ENCODE peak calls at places on chromosomes 12 and 14, in seven cellular contexts. Y, B, M, W, Q, R and Z are unnamed samples.

GRCh38 chr12:127290251-127290650 is 976.7 kb upstream of the TMEM132C start:
- DNase-seq in Y (no peak), B (no peak), M (no peak), W (no peak), Q (no peak), R (no peak), Z (no peak)

GRCh38 chr14:22820731-22821130 is 5.5 kb upstream of the SLC7A7 start:
- DNase-seq in Y (no peak), B (no peak), M (no peak), W (no peak), Q (no peak), R (no peak), Z (no peak)

GRCh38 chr12:121800694-121801600 is 2.9 kb upstream of the SETD1B start:
- DNase-seq in Y (no peak), B (no peak), M (peak), W (peak), Q (no peak), R (no peak), Z (no peak)

GRCh38 chr12:12182926-12183325 is 83.9 kb downstream of the LRP6 start:
- DNase-seq in Y (no peak), B (no peak), M (no peak), W (no peak), Q (no peak), R (no peak), Z (no peak)

GRCh38 chr12:26995706-26996105 is 18.5 kb downstream of the TM7SF3 start:
- DNase-seq in Y (no peak), B (no peak), M (no peak), W (no peak), Q (no peak), R (no peak), Z (no peak)

GRCh38 chr12:46675736-46676135 is 150.1 kb downstream of the SLC38A4 start:
- DNase-seq in Y (no peak), B (peak), M (peak), W (no peak), Q (no peak), R (no peak), Z (no peak)

GRCh38 chr14:105890474-105891220 is 364.3 kb downstream of the TMEM121 start:
- DNase-seq in Y (no peak), B (no peak), M (no peak), W (peak), Q (no peak), R (no peak), Z (no peak)

GRCh38 chr12:62435337-62436163 is 31.1 kb upstream of the MON2 start:
- DNase-seq in Y (no peak), B (peak), M (peak), W (no peak), Q (no peak), R (peak), Z (peak)

GRCh38 chr12:106584104-106585064 is 1.6 kb downstream of the RFX4 start:
- DNase-seq in Y (no peak), B (no peak), M (peak), W (no peak), Q (no peak), R (no peak), Z (no peak)

GRCh38 chr12:120831648-120832267 is 72.4 kb downstream of the SPPL3 start:
- DNase-seq in Y (no peak), B (no peak), M (peak), W (peak), Q (no peak), R (no peak), Z (no peak)

GRCh38 chr14:32509632-32510187 is 180.6 kb downstream of the AKAP6 start:
- DNase-seq in Y (no peak), B (peak), M (no peak), W (no peak), Q (no peak), R (no peak), Z (no peak)

GRCh38 chr12:52682381-52682660 is 2.1 kb upstream of the KRT1 start:
- DNase-seq in Y (no peak), B (no peak), M (no peak), W (no peak), Q (no peak), R (no peak), Z (no peak)

GRCh38 chr12:108596854-108597558 is 878 bp downstream of the TMEM119 start:
- DNase-seq in Y (no peak), B (no peak), M (peak), W (no peak), Q (no peak), R (no peak), Z (no peak)

GRCh38 chr12:131088701-131089525 is 135.2 kb downstream of the ADGRD1 start:
- DNase-seq in Y (no peak), B (no peak), M (no peak), W (no peak), Q (no peak), R (no peak), Z (no peak)

GRCh38 chr12:70549340-70550179 is 87.7 kb downstream of the PTPRB start:
- DNase-seq in Y (no peak), B (peak), M (no peak), W (no peak), Q (no peak), R (no peak), Z (no peak)

GRCh38 chr12:128982134-128982533 is 128.9 kb downstream of the GLT1D1 start:
- DNase-seq in Y (no peak), B (no peak), M (no peak), W (no peak), Q (no peak), R (no peak), Z (no peak)

GRCh38 chr12:116384629-116385485 is 107.4 kb upstream of the MED13L start:
- DNase-seq in Y (no peak), B (no peak), M (no peak), W (peak), Q (no peak), R (no peak), Z (no peak)

GRCh38 chr12:88646824-88647223 is 66.6 kb upstream of the KITLG start:
- DNase-seq in Y (no peak), B (no peak), M (no peak), W (no peak), Q (no peak), R (no peak), Z (no peak)

GRCh38 chr14:99278836-99279235 is 6.8 kb upstream of the BCL11B start:
- DNase-seq in Y (no peak), B (no peak), M (no peak), W (no peak), Q (no peak), R (no peak), Z (no peak)

GRCh38 chr12:88247241-88247643 is 105.1 kb downstream of the TMTC3 start:
- DNase-seq in Y (no peak), B (no peak), M (no peak), W (no peak), Q (peak), R (no peak), Z (no peak)

GRCh38 chr14:96630281-96630680 is 128.1 kb downstream of the PAPOLA start:
- DNase-seq in Y (no peak), B (no peak), M (peak), W (no peak), Q (no peak), R (no peak), Z (no peak)

GRCh38 chr12:68240975-68241374 is 12.4 kb downstream of the IL22 start:
- DNase-seq in Y (peak), B (no peak), M (no peak), W (no peak), Q (no peak), R (no peak), Z (no peak)

GRCh38 chr12:14403293-14403692 is 37.8 kb downstream of the ATF7IP start:
- DNase-seq in Y (no peak), B (no peak), M (no peak), W (no peak), Q (no peak), R (no peak), Z (no peak)

GRCh38 chr12:54932691-54933090 is 51.9 kb downstream of the TESPA1 start:
- DNase-seq in Y (no peak), B (no peak), M (no peak), W (no peak), Q (no peak), R (no peak), Z (no peak)

GRCh38 chr12:5912437-5913334 is 32.4 kb downstream of the ANO2 start:
- DNase-seq in Y (no peak), B (no peak), M (no peak), W (peak), Q (no peak), R (peak), Z (no peak)

GRCh38 chr12:6778212-6778570 is 5.9 kb downstream of the LAG3 start:
- DNase-seq in Y (no peak), B (no peak), M (no peak), W (no peak), Q (no peak), R (no peak), Z (no peak)

GRCh38 chr14:28635387-28635786 is 131.2 kb upstream of the FOXG1 start:
- DNase-seq in Y (no peak), B (peak), M (no peak), W (peak), Q (peak), R (no peak), Z (no peak)

GRCh38 chr14:102445641-102446040 is 63.9 kb downstream of the ANKRD9 start:
- DNase-seq in Y (no peak), B (no peak), M (no peak), W (no peak), Q (no peak), R (no peak), Z (no peak)

GRCh38 chr12:38983117-38983571 is 77.8 kb upstream of the CPNE8 start:
- DNase-seq in Y (no peak), B (peak), M (no peak), W (no peak), Q (no peak), R (no peak), Z (no peak)

GRCh38 chr12:123471374-123472068 is 13.6 kb downstream of the SNRNP35 start:
- DNase-seq in Y (no peak), B (peak), M (no peak), W (no peak), Q (no peak), R (no peak), Z (no peak)

GRCh38 chr12:124298685-124299410 is 4.0 kb downstream of the RFLNA start:
- DNase-seq in Y (no peak), B (no peak), M (no peak), W (no peak), Q (no peak), R (no peak), Z (no peak)

GRCh38 chr14:90344920-90345557 is 13.3 kb upstream of the NRDE2 start:
- DNase-seq in Y (no peak), B (no peak), M (no peak), W (no peak), Q (no peak), R (no peak), Z (no peak)

GRCh38 chr12:26524862-26525465 is 308.0 kb downstream of the ITPR2 start:
- DNase-seq in Y (no peak), B (no peak), M (no peak), W (peak), Q (peak), R (no peak), Z (peak)

GRCh38 chr12:85949253-85949652 is 75.2 kb downstream of the NTS start:
- DNase-seq in Y (no peak), B (no peak), M (no peak), W (no peak), Q (no peak), R (peak), Z (no peak)

GRCh38 chr12:109763201-109763841 is 49.7 kb downstream of the FAM222A start:
- DNase-seq in Y (no peak), B (no peak), M (no peak), W (no peak), Q (no peak), R (no peak), Z (no peak)

GRCh38 chr12:53279888-53280498 is 11.9 kb downstream of the ESPL1 start:
- DNase-seq in Y (no peak), B (no peak), M (no peak), W (no peak), Q (no peak), R (no peak), Z (no peak)

GRCh38 chr12:50222275-50222783 is 55.2 kb upstream of the CERS5 start:
- DNase-seq in Y (no peak), B (no peak), M (peak), W (peak), Q (peak), R (no peak), Z (peak)

GRCh38 chr14:21044106-21044618 is 2.0 kb downstream of the RNASE7 start:
- DNase-seq in Y (no peak), B (peak), M (peak), W (no peak), Q (no peak), R (no peak), Z (no peak)

GRCh38 chr14:21041676-21042433 is at the start of gene RNASE7:
- DNase-seq in Y (no peak), B (no peak), M (no peak), W (no peak), Q (no peak), R (no peak), Z (no peak)

GRCh38 chr14:21042918-21043317 is 756 bp downstream of the RNASE7 start:
- DNase-seq in Y (no peak), B (no peak), M (no peak), W (no peak), Q (no peak), R (no peak), Z (no peak)

GRCh38 chr14:21040370-21040925 is 1.7 kb upstream of the RNASE7 start:
- DNase-seq in Y (no peak), B (no peak), M (no peak), W (no peak), Q (no peak), R (no peak), Z (no peak)

GRCh38 chr14:21043387-21044105 is 1.4 kb downstream of the RNASE7 start:
- DNase-seq in Y (no peak), B (no peak), M (no peak), W (no peak), Q (no peak), R (no peak), Z (no peak)
- H3K27ac ChIP-seq in Y (no peak), B (peak), M (no peak), W (no peak), Q (no peak), R (no peak), Z (no peak)

DNA sequence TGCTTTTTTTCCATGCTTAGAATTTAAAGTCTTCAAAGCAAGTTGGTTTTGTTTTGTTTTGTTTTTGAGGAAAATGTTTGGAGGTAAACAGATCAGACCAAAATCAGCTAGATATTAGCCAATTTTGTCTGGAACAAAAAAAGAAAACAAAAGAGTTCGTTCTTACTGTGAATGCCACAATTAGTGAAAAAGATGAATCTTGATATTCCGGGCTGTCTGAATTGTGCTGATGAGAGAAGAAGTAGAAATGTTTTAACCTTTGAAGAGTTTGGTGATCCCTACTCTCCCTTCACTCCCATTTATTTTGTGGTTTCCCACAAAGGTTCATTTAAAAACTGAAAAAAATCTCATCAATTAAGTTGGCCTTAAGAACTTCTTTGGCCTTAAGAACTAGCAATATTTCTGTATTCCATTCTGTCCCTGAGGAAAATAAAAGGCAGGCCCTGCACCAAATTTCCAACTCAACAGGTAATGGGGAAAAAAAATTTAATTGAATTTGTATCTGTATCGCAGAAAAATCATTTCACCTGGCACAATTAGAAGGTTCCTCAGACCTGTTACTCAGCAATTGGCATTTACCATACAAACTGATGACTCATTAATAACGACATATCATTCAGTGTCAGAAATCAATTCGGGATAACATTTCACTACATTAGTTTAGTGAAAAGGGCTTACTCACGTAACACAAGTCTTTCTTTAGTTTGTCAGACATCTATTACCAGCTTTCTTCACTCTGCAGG is 562 bp upstream of the GLIPR1L2 start:
- DNase-seq in Y (no peak), B (no peak), M (no peak), W (no peak), Q (no peak), R (no peak), Z (no peak)
- H3K4me3 ChIP-seq in Y (peak), B (no peak), M (peak), W (no peak), Q (peak), R (peak), Z (peak)

GRCh38 chr12:13283867-13284266 is 87.3 kb downstream of the EMP1 start:
- DNase-seq in Y (no peak), B (no peak), M (no peak), W (no peak), Q (no peak), R (no peak), Z (no peak)

GRCh38 chr12:13293086-13293485 is 96.6 kb downstream of the EMP1 start:
- DNase-seq in Y (no peak), B (no peak), M (no peak), W (no peak), Q (no peak), R (no peak), Z (no peak)

GRCh38 chr12:13289644-13290285 is 93.2 kb downstream of the EMP1 start:
- DNase-seq in Y (no peak), B (no peak), M (no peak), W (no peak), Q (no peak), R (no peak), Z (no peak)

GRCh38 chr12:13288501-13288900 is 92.0 kb downstream of the EMP1 start:
- DNase-seq in Y (no peak), B (no peak), M (no peak), W (peak), Q (no peak), R (no peak), Z (no peak)

GRCh38 chr12:13288937-13289643 is 92.6 kb downstream of the EMP1 start:
- DNase-seq in Y (no peak), B (no peak), M (no peak), W (no peak), Q (no peak), R (no peak), Z (no peak)
- TF ChIP-seq SIN3A in Y (no peak), B (no peak), M (no peak), W (no peak), Q (no peak), R (no peak), Z (no peak)

GRCh38 chr14:77620222-77620865 is 3.9 kb upstream of the SPTLC2 start:
- DNase-seq in Y (no peak), B (no peak), M (no peak), W (no peak), Q (no peak), R (no peak), Z (no peak)

GRCh38 chr14:77623201-77623600 is 6.8 kb upstream of the SPTLC2 start:
- DNase-seq in Y (no peak), B (no peak), M (no peak), W (no peak), Q (no peak), R (no peak), Z (no peak)

GRCh38 chr14:77625360-77625759 is 8.9 kb upstream of the SPTLC2 start:
- DNase-seq in Y (no peak), B (no peak), M (no peak), W (no peak), Q (no peak), R (no peak), Z (no peak)

GRCh38 chr14:77618381-77618780 is 1.9 kb upstream of the SPTLC2 start:
- DNase-seq in Y (no peak), B (no peak), M (no peak), W (no peak), Q (no peak), R (no peak), Z (no peak)

DNA sequence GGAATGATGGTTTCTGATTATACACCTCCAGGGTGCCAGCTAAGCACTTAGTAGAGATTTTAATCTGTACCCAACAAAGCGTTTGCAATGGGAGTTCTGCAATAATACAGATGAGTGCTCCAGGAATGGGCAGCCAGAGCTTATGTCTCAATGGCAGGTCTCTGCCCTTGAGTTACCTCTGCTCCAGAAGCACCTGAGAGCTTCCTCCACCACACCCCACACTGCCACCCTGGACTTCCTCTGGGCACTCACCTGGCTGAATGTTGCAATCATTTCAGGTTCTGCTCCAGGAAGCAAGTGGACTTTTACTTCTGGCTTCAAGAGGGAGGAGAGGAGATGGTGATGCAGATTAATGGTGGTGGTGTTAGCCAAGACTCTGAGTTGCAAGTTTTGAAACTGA is 6.1 kb upstream of the SPTLC2 start:
- DNase-seq in Y (no peak), B (no peak), M (no peak), W (no peak), Q (no peak), R (no peak), Z (no peak)
- H3K27ac ChIP-seq in Y (no peak), B (no peak), M (no peak), W (no peak), Q (no peak), R (no peak), Z (no peak)